ENCODE peak calls at places on chromosome 13, in five cellular contexts. F is body of pancreas; I is H9; D is adrenal gland; L is CD8-positive, alpha-beta T cell. P is an unnamed sample. For H3K4me1, the result is how much of the 10 kb centered on the place peaks cover.

GRCh38 chr13:21812192-21812626 is 141.3 kb downstream of the FGF9 start:
- DNase-seq in D (no peak), F (peak), L (no peak), I (no peak), P (no peak)

GRCh38 chr13:73835138-73835721 is 299.0 kb downstream of the KLF12 start:
- DNase-seq in L (no peak), F (no peak), I (no peak), D (no peak), P (no peak)

GRCh38 chr13:42484396-42484795 is 89.6 kb upstream of the TNFSF11 start:
- DNase-seq in D (no peak), F (no peak), L (no peak), I (no peak), P (no peak)

GRCh38 chr13:74000906-74001305 is 133.3 kb downstream of the KLF12 start:
- DNase-seq in D (no peak), F (no peak), I (no peak), L (no peak), P (no peak)

GRCh38 chr13:33180009-33180804 is 105.3 kb downstream of the STARD13 start:
- DNase-seq in D (no peak), L (no peak), F (no peak), I (no peak), P (no peak)

GRCh38 chr13:66665991-66666390 is 564.1 kb downstream of the PCDH9 start:
- DNase-seq in D (peak), L (no peak), F (no peak), I (peak), P (no peak)

GRCh38 chr13:40193290-40194203 is 472.9 kb downstream of the FOXO1 start:
- DNase-seq in I (no peak), D (no peak), L (no peak), F (no peak), P (no peak)

GRCh38 chr13:60411983-60412382 is 15.0 kb downstream of the TDRD3 start:
- DNase-seq in D (no peak), F (no peak), L (no peak), I (no peak), P (no peak)

GRCh38 chr13:26487781-26488180 is 69.7 kb upstream of the WASF3 start:
- DNase-seq in I (no peak), L (no peak), F (no peak), D (no peak), P (no peak)

GRCh38 chr13:101520672-101521071 is 68.2 kb downstream of the ITGBL1 start:
- DNase-seq in F (no peak), D (no peak), I (no peak), L (no peak), P (no peak)
- H3K4me1 ChIP-seq in F (under half), D (under half), I (under half), L (under half), P (under half)

GRCh38 chr13:30418886-30419459 is 3.3 kb upstream of the UBE2L5 start:
- DNase-seq in F (no peak), L (no peak), I (no peak), D (no peak), P (no peak)

GRCh38 chr13:30423891-30424290 is 1.6 kb downstream of the UBE2L5 start:
- DNase-seq in I (no peak), F (no peak), L (no peak), D (no peak), P (no peak)

GRCh38 chr13:30418075-30418715 is 4.1 kb upstream of the UBE2L5 start:
- DNase-seq in D (no peak), L (no peak), I (no peak), F (no peak), P (no peak)

GRCh38 chr13:30422056-30422914 is at the start of gene UBE2L5:
- DNase-seq in L (peak), I (peak), F (peak), D (peak), P (peak)

DNA sequence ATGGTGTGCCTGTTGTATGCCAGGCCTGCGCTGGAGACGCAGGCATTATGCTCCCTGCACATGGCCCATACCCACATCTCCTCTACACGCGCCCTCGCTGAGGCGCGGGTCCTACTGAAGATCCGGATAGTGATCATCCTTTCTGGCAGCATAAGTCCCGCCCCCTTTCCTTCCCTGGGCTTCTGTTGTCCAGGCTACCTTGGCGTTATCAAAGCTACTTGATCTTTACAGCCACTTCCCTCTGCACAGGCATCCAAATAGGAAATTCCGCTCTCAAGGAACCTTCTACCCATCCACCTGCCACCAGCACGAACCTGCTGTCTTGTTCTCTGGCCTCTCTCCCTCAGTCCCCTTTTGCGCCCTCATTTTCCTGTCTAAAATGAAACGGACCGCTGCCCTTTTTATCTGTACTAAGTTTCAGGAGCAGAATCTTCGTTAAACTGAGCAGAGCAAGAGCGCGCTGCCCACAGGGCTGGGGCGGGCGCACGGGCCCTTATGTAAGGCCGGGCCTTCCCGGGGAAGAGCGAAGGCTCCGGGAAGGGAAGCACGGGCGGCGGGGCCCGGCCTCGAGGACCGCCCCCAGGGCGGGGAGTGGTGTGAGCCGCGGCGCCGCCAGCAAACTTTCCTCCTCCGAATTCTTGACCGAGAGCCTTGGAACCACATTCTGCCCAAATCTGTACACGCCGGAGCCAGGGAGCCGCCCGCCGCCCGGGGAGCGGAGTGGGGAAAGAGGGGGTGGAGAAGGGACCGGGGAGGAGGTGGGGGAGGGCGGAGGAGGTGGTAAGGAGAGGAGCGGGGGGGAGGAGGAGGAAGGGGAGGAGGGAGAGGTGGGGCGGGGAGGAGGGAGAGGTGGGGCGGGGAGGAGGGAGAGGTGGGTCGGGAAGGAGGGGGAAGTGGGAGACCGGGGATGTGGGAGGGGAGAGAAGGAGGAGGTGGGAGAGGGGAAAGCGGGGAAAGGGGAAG is 919 bp upstream of the UBE2L5 start:
- DNase-seq in F (peak), D (peak), I (peak), L (peak), P (peak)
- H3K4me1 ChIP-seq in F (under half), D (under half), I (under half), L (under half), P (under half)

DNA sequence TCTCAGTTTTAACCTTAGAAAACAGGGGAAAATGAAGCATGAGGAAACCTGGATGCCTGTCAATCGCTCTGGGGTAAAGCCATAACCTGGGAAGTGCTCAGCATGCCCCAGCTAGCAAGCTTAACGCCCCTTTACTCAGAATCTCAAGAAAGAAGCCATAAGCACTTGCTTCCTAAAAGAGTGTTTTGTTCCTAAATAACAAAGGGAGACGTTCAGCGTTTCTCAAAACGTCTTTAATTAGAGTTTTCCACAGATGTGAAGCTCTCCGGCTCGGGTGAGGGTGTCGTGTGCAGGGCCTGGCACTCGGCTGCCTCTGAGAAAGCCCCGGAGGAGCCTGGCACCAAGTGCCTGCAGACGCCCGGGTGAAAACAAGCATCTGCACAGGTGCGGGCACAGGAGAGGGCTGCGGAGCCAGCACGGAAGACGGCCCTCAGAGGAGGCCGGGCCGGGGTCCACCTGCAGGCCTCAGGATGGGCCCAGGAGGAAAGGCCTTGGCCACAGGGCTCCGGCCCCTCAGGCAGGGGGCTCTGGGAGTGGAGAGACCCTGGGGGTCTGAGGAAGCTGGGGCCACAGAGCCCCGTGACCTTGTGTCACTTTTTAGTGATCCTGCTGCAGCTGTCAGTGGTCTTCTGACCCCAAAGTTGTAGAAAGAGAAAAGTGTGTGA is 6.2 kb downstream of the GAS6 start:
- DNase-seq in L (peak), D (no peak), I (peak), F (no peak), P (no peak)
- H3K4me1 ChIP-seq in L (under half), D (half or more), I (under half), F (half or more), P (half or more)

DNA sequence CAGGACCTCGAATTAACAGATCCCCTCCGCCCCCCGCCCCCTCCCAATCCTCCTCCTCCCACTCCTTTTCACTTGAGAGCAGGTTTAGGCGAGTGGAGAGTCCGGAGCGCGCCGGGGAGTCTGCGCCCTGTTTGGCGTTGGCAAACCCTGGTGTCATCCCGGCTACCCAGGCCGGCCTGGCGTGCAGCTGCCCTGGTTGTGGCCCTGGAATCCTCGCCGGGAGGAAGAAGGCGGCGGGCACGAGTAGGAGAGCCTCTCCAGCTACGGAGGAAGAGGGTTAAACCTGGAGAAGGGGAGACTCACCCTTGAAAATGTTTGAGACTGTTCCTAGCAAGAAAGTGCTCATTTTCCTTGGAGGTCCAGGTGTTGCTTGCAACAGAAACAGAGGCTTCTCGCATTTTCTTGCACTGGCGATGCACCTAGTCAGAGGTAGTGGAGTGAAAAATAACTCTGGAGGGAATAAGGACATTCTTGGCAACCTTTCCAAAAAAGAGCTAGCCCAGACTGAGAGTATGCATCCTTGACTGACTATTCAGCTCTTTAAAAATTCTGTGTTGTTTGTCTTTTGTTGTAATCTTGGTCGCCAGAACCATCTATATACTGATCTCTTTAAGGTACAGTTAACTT is 1.3 kb upstream of the SOX21 start:
- DNase-seq in L (no peak), D (no peak), I (peak), F (no peak), P (no peak)
- H3K4me1 ChIP-seq in L (under half), D (under half), I (under half), F (under half), P (under half)

DNA sequence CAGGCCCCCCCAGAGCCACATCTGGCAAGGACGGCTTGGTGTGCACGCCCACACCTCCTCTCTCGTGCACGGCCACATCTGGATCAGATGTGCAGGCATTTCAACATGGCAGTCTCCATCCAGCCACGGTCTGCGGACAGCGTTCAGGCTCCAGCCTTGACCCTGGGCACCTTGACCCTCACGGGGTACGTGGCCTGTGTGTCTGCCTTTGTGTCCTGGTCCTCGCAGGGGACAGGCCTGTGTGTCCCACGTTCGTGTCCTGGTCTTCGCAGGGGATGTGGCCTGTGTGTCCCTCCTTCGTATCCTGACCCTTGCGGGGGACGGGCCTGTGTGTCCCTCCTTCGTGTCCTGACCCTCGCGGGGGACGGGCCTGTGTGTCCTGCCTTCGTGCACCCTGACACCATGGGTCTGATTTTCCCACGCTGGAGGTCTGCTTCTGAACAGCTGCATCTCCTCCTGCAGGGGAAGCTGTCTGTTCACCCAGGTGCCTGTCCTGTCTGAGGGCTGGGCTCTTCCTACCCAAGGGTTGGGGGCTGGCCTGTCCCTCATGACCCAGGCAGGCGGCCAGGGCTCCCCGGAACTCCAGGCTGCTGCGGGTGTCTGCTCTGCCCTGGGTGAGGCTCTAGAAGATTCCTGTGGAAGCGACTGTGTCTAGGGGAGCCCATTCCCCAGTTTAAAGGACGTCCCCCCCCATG is 25.3 kb downstream of the RASA3 start:
- DNase-seq in F (peak), I (no peak), D (no peak), L (no peak), P (no peak)
- H3K4me1 ChIP-seq in F (under half), I (under half), D (under half), L (half or more), P (under half)

GRCh38 chr13:111177081-111177711 is 62.1 kb downstream of the ARHGEF7 start:
- DNase-seq in I (no peak), D (peak), F (peak), L (peak), P (no peak)
- H3K4me1 ChIP-seq in I (under half), D (under half), F (under half), L (half or more), P (under half)

DNA sequence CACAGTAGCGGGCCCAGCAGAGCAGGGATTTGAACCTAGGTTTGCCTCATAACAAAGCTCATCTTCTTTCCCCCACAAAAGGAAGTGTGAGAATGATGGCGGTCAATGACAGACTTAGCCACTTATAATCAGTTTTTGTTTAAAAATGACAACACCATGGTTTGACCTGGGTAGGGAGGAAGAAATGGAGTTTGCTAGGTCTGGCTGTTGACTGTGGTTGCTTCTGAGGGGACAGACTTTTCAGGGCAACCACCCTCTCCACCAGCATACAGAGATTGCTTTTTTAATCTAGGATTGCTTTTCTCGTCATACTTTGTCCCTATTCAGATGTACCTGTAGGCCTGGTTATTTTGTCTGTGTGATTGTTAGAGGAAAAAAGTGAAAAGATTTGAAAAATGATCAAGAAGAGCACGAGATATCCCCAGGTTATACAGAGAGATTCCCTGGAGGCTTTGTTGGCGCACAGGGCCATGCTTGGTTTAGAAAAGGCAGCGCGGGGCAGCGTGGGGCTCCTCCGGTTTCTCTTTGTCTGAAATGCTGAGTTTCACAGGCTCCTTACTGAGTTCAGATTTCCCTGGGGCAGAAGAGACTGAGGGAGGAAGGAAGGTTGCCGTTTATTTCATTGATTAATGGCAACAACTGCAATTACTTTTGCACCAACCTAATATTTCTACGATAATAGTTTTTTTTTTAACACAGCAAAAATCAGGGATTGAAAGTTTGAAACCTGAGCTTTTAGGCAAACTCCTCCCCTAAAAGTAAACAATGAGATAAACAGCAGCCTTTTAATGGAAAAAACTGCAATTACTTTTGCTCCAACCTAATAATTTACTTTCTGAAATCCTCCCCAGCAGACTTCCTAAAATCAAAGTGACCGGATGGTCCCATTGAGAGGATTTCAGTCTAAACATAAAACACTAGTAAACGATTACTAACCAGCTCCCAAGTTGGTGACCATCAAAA is 97.0 kb upstream of the RNF113B start:
- DNase-seq in I (peak), D (no peak), F (no peak), L (no peak), P (no peak)
- H3K4me1 ChIP-seq in I (under half), D (under half), F (under half), L (under half), P (under half)

GRCh38 chr13:113603116-113603710 is 18.7 kb downstream of the TFDP1 start:
- DNase-seq in I (no peak), L (no peak), D (no peak), F (no peak), P (no peak)

GRCh38 chr13:113601166-113602070 is 16.9 kb downstream of the TFDP1 start:
- DNase-seq in D (no peak), L (no peak), I (no peak), F (no peak), P (no peak)

GRCh38 chr13:113605461-113605860 is 20.9 kb downstream of the TFDP1 start:
- DNase-seq in F (no peak), L (no peak), I (no peak), D (no peak), P (no peak)

GRCh38 chr13:113604186-113604585 is 19.6 kb downstream of the TFDP1 start:
- DNase-seq in D (no peak), I (no peak), L (no peak), F (no peak), P (no peak)

GRCh38 chr13:113602291-113602970 is 17.9 kb downstream of the TFDP1 start:
- DNase-seq in L (no peak), I (no peak), F (no peak), D (no peak), P (no peak)
- H3K4me1 ChIP-seq in L (under half), I (under half), F (under half), D (under half), P (under half)

GRCh38 chr13:52884429-52884828 is 36.0 kb upstream of the PCDH8 start:
- DNase-seq in F (no peak), I (no peak), D (no peak), L (no peak), P (no peak)
- H3K4me1 ChIP-seq in F (under half), I (under half), D (under half), L (under half), P (under half)

GRCh38 chr13:49367640-49368431 is 76.0 kb downstream of the CAB39L start:
- DNase-seq in I (no peak), D (no peak), F (no peak), L (no peak), P (no peak)

GRCh38 chr13:49370390-49370789 is 73.5 kb downstream of the CAB39L start:
- DNase-seq in D (no peak), F (no peak), L (no peak), I (no peak), P (no peak)

GRCh38 chr13:49369876-49370275 is 74.0 kb downstream of the CAB39L start:
- DNase-seq in I (no peak), F (no peak), D (no peak), L (no peak), P (no peak)

GRCh38 chr13:49368688-49369087 is 75.2 kb downstream of the CAB39L start:
- DNase-seq in D (no peak), L (no peak), I (no peak), F (no peak), P (no peak)

DNA sequence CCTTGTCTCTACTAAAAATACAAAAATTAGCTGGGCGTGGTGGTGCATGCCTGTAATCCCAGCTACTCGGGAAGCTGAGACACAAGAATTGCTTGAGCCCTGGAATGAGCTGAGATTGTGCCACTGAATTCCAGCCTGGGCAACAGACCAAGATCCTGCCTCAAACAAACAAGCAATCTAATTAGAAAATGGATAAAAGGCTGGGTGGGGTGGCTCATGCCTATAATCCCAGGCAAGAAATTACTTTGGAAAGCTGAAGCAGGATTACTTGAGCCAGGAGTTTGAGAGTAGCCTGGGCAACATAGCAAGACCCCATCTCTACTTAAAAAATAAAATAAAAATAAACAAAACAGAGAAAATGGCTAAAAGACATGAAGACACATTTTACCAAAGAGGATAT is 77.0 kb downstream of the CAB39L start:
- DNase-seq in F (no peak), I (no peak), L (no peak), D (peak), P (no peak)
- H3K4me1 ChIP-seq in F (under half), I (under half), L (under half), D (under half), P (half or more)

P was measured in tibial nerve.